ENCODE peak calls at places on chromosomes 16 and 17, in nine cellular contexts. One of them, this sample, is unnamed. For H3K4me1, the result is how much of the 10 kb centered on the place peaks cover.

GRCh38 chr17:81049973-81050551 is 15.1 kb downstream of the BAIAP2 start:
- DNase-seq in heart right ventricle: peak
- DNase-seq in uterus: no peak
- DNase-seq in body of pancreas: peak
- DNase-seq in neural progenitor cell: no peak
- DNase-seq in OCI-LY7: no peak
- DNase-seq in CD8-positive, alpha-beta T cell: no peak
- DNase-seq in tibial nerve: no peak
- DNase-seq in cardiac muscle cell: no peak
- DNase-seq in this sample: no peak

GRCh38 chr16:58658796-58659211 is 25.8 kb downstream of the SLC38A7 start:
- DNase-seq in heart right ventricle: no peak
- DNase-seq in uterus: no peak
- DNase-seq in body of pancreas: no peak
- DNase-seq in neural progenitor cell: no peak
- DNase-seq in OCI-LY7: no peak
- DNase-seq in CD8-positive, alpha-beta T cell: no peak
- DNase-seq in tibial nerve: no peak
- DNase-seq in cardiac muscle cell: peak
- DNase-seq in this sample: no peak

GRCh38 chr16:25222959-25223358 is 6.2 kb downstream of the AQP8 start:
- DNase-seq in heart right ventricle: no peak
- DNase-seq in uterus: no peak
- DNase-seq in body of pancreas: no peak
- DNase-seq in neural progenitor cell: no peak
- DNase-seq in OCI-LY7: no peak
- DNase-seq in CD8-positive, alpha-beta T cell: no peak
- DNase-seq in tibial nerve: no peak
- DNase-seq in cardiac muscle cell: no peak
- DNase-seq in this sample: no peak

GRCh38 chr17:7351665-7352558 is at the start of gene KCTD11:
- DNase-seq in heart right ventricle: peak
- DNase-seq in uterus: peak
- DNase-seq in body of pancreas: peak
- DNase-seq in neural progenitor cell: peak
- DNase-seq in OCI-LY7: peak
- DNase-seq in CD8-positive, alpha-beta T cell: peak
- DNase-seq in tibial nerve: peak
- DNase-seq in cardiac muscle cell: peak
- DNase-seq in this sample: no peak

GRCh38 chr17:51341457-51341856 is 81.1 kb downstream of the UTP18 start:
- DNase-seq in heart right ventricle: no peak
- DNase-seq in uterus: no peak
- DNase-seq in body of pancreas: no peak
- DNase-seq in neural progenitor cell: no peak
- DNase-seq in OCI-LY7: no peak
- DNase-seq in CD8-positive, alpha-beta T cell: no peak
- DNase-seq in tibial nerve: no peak
- DNase-seq in cardiac muscle cell: no peak
- DNase-seq in this sample: no peak

GRCh38 chr16:52547001-52547833 is at the start of gene TOX3:
- DNase-seq in heart right ventricle: peak
- DNase-seq in uterus: no peak
- DNase-seq in body of pancreas: peak
- DNase-seq in neural progenitor cell: peak
- DNase-seq in OCI-LY7: no peak
- DNase-seq in CD8-positive, alpha-beta T cell: no peak
- DNase-seq in tibial nerve: no peak
- DNase-seq in cardiac muscle cell: no peak
- DNase-seq in this sample: no peak

GRCh38 chr16:15404792-15405191 is 9.2 kb downstream of the MPV17L start:
- DNase-seq in heart right ventricle: no peak
- DNase-seq in uterus: no peak
- DNase-seq in body of pancreas: no peak
- DNase-seq in neural progenitor cell: no peak
- DNase-seq in OCI-LY7: no peak
- DNase-seq in CD8-positive, alpha-beta T cell: no peak
- DNase-seq in tibial nerve: no peak
- DNase-seq in cardiac muscle cell: no peak
- DNase-seq in this sample: no peak

GRCh38 chr17:76492989-76493501 is 8.2 kb downstream of the RHBDF2 start:
- DNase-seq in heart right ventricle: peak
- DNase-seq in uterus: no peak
- DNase-seq in body of pancreas: no peak
- DNase-seq in neural progenitor cell: no peak
- DNase-seq in OCI-LY7: peak
- DNase-seq in CD8-positive, alpha-beta T cell: peak
- DNase-seq in tibial nerve: no peak
- DNase-seq in cardiac muscle cell: peak
- DNase-seq in this sample: no peak

GRCh38 chr16:86015606-86016005 is 116.6 kb downstream of the IRF8 start:
- DNase-seq in heart right ventricle: no peak
- DNase-seq in uterus: no peak
- DNase-seq in body of pancreas: no peak
- DNase-seq in neural progenitor cell: no peak
- DNase-seq in OCI-LY7: no peak
- DNase-seq in CD8-positive, alpha-beta T cell: no peak
- DNase-seq in tibial nerve: no peak
- DNase-seq in cardiac muscle cell: no peak
- DNase-seq in this sample: no peak

GRCh38 chr17:73394523-73395450 is 83.0 kb upstream of the CDC42EP4 start:
- DNase-seq in heart right ventricle: no peak
- DNase-seq in uterus: no peak
- DNase-seq in body of pancreas: no peak
- DNase-seq in neural progenitor cell: no peak
- DNase-seq in OCI-LY7: no peak
- DNase-seq in CD8-positive, alpha-beta T cell: no peak
- DNase-seq in tibial nerve: no peak
- DNase-seq in cardiac muscle cell: no peak
- DNase-seq in this sample: no peak

GRCh38 chr16:72241930-72242329 is 70.0 kb upstream of the PMFBP1 start:
- DNase-seq in heart right ventricle: no peak
- DNase-seq in uterus: no peak
- DNase-seq in body of pancreas: peak
- DNase-seq in neural progenitor cell: peak
- DNase-seq in OCI-LY7: peak
- DNase-seq in CD8-positive, alpha-beta T cell: no peak
- DNase-seq in tibial nerve: no peak
- DNase-seq in cardiac muscle cell: peak
- DNase-seq in this sample: peak

GRCh38 chr16:87416826-87417471 is 24.8 kb downstream of the MAP1LC3B start:
- DNase-seq in heart right ventricle: no peak
- DNase-seq in uterus: peak
- DNase-seq in body of pancreas: no peak
- DNase-seq in neural progenitor cell: peak
- DNase-seq in OCI-LY7: peak
- DNase-seq in CD8-positive, alpha-beta T cell: peak
- DNase-seq in tibial nerve: no peak
- DNase-seq in cardiac muscle cell: peak
- DNase-seq in this sample: no peak

GRCh38 chr17:4479982-4480751 is 18.5 kb upstream of the SPNS2 start:
- DNase-seq in heart right ventricle: no peak
- DNase-seq in uterus: no peak
- DNase-seq in body of pancreas: peak
- DNase-seq in neural progenitor cell: peak
- DNase-seq in OCI-LY7: no peak
- DNase-seq in CD8-positive, alpha-beta T cell: no peak
- DNase-seq in tibial nerve: no peak
- DNase-seq in cardiac muscle cell: no peak
- DNase-seq in this sample: no peak

GRCh38 chr17:4477286-4477791 is 21.3 kb upstream of the SPNS2 start:
- DNase-seq in heart right ventricle: no peak
- DNase-seq in uterus: no peak
- DNase-seq in body of pancreas: no peak
- DNase-seq in neural progenitor cell: peak
- DNase-seq in OCI-LY7: no peak
- DNase-seq in CD8-positive, alpha-beta T cell: no peak
- DNase-seq in tibial nerve: no peak
- DNase-seq in cardiac muscle cell: no peak
- DNase-seq in this sample: no peak

GRCh38 chr17:4479340-4479981 is 19.2 kb upstream of the SPNS2 start:
- DNase-seq in heart right ventricle: no peak
- DNase-seq in uterus: no peak
- DNase-seq in body of pancreas: no peak
- DNase-seq in neural progenitor cell: no peak
- DNase-seq in OCI-LY7: no peak
- DNase-seq in CD8-positive, alpha-beta T cell: no peak
- DNase-seq in tibial nerve: no peak
- DNase-seq in cardiac muscle cell: no peak
- DNase-seq in this sample: no peak

GRCh38 chr17:4476512-4477070 is 22.1 kb upstream of the SPNS2 start:
- DNase-seq in heart right ventricle: no peak
- DNase-seq in uterus: no peak
- DNase-seq in body of pancreas: peak
- DNase-seq in neural progenitor cell: peak
- DNase-seq in OCI-LY7: no peak
- DNase-seq in CD8-positive, alpha-beta T cell: no peak
- DNase-seq in tibial nerve: no peak
- DNase-seq in cardiac muscle cell: no peak
- DNase-seq in this sample: no peak

DNA sequence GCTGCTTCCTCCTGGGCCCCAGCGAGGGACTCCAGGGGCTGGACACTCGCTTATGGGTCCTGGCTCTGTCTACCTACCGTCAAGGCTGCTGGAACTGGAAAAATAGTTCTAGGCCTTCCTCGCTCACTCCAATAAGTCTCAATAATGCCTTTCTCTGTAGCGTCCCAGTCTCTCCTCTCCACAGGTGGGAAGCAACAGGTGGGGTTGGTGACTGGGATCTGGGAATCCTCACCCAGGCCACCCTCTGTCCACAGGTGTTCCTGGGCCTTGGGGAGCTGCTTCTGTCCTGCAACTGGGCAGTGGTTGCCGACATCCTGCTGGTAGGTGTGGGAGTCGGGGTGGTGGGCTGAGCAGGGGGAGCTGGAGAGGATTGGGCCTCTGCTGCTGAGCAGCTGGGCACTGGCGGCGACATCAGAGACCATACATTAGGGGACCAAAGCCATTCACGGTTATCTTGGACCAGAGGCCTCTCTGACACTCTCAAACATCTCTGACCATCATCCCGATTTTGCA is 20.3 kb upstream of the SPNS2 start:
- DNase-seq in heart right ventricle: no peak
- DNase-seq in uterus: no peak
- DNase-seq in body of pancreas: no peak
- DNase-seq in neural progenitor cell: no peak
- DNase-seq in OCI-LY7: no peak
- DNase-seq in CD8-positive, alpha-beta T cell: no peak
- DNase-seq in tibial nerve: no peak
- DNase-seq in cardiac muscle cell: no peak
- DNase-seq in this sample: no peak
- H3K4me1 ChIP-seq in heart right ventricle: under half
- H3K4me1 ChIP-seq in uterus: under half
- H3K4me1 ChIP-seq in body of pancreas: half or more
- H3K4me1 ChIP-seq in neural progenitor cell: under half
- H3K4me1 ChIP-seq in OCI-LY7: under half
- H3K4me1 ChIP-seq in CD8-positive, alpha-beta T cell: under half
- H3K4me1 ChIP-seq in tibial nerve: under half
- H3K4me1 ChIP-seq in cardiac muscle cell: under half
- H3K4me1 ChIP-seq in this sample: under half

GRCh38 chr17:35578195-35578928 is at the start of gene PEX12:
- DNase-seq in heart right ventricle: peak
- DNase-seq in uterus: peak
- DNase-seq in body of pancreas: peak
- DNase-seq in neural progenitor cell: peak
- DNase-seq in OCI-LY7: peak
- DNase-seq in CD8-positive, alpha-beta T cell: peak
- DNase-seq in tibial nerve: peak
- DNase-seq in cardiac muscle cell: peak
- DNase-seq in this sample: peak
- H3K4me3 ChIP-seq in heart right ventricle: peak
- H3K4me3 ChIP-seq in uterus: peak
- H3K4me3 ChIP-seq in body of pancreas: peak
- H3K4me3 ChIP-seq in neural progenitor cell: peak
- H3K4me3 ChIP-seq in OCI-LY7: peak
- H3K4me3 ChIP-seq in CD8-positive, alpha-beta T cell: peak
- H3K4me3 ChIP-seq in tibial nerve: peak
- H3K4me3 ChIP-seq in cardiac muscle cell: peak
- H3K4me3 ChIP-seq in this sample: peak

GRCh38 chr16:66752379-66752778 is 970 bp upstream of the DYNC1LI2 start:
- DNase-seq in heart right ventricle: no peak
- DNase-seq in uterus: no peak
- DNase-seq in body of pancreas: no peak
- DNase-seq in neural progenitor cell: no peak
- DNase-seq in OCI-LY7: no peak
- DNase-seq in CD8-positive, alpha-beta T cell: no peak
- DNase-seq in tibial nerve: no peak
- DNase-seq in cardiac muscle cell: no peak
- DNase-seq in this sample: no peak
- H3K4me1 ChIP-seq in heart right ventricle: under half
- H3K4me1 ChIP-seq in uterus: under half
- H3K4me1 ChIP-seq in body of pancreas: under half
- H3K4me1 ChIP-seq in neural progenitor cell: under half
- H3K4me1 ChIP-seq in OCI-LY7: under half
- H3K4me1 ChIP-seq in CD8-positive, alpha-beta T cell: under half
- H3K4me1 ChIP-seq in tibial nerve: under half
- H3K4me1 ChIP-seq in cardiac muscle cell: under half
- H3K4me1 ChIP-seq in this sample: under half

DNA sequence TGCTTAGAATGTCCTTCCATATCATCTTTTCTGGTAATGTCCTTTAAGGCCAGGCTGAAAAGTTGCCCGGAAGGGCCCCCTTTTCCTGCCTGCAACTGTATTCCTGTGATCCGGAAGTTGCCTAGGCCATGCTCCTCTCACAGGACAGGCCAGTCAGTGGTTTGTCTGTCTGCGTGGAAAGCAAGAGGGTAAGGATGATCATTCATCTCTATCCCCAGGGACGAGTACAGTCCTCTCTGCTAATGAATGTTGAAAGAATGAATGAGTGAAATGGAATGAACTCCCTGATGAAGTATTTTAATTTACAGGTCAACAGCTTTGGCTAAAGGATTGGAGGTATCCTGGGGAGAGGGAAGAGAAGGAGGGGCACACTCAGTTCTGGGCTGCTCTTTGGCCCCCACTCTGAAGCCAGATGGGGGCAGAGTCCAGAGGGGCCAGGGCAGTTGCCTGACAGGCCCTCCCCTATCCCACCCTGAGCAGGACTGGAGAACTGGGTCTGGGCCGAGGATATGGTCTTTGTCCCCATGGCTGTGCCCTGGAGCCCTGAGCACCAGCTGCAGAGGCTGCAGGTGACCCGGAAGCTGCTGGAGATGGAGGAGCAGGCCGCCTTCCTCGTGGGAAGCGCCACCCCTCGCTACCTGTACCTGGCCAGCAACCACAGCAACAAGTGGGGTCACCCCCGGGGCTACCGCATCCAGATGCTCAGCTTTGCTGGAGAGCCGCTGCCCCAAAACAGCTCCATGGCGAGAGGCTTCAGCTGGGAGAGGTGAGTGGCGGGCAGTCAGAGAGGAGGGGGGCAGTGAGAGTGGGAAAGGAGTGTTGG is 3.2 kb downstream of the AOC3 start:
- DNase-seq in heart right ventricle: no peak
- DNase-seq in uterus: no peak
- DNase-seq in body of pancreas: no peak
- DNase-seq in neural progenitor cell: no peak
- DNase-seq in OCI-LY7: no peak
- DNase-seq in CD8-positive, alpha-beta T cell: no peak
- DNase-seq in tibial nerve: no peak
- DNase-seq in cardiac muscle cell: no peak
- DNase-seq in this sample: no peak
- H3K4me3 ChIP-seq in heart right ventricle: peak
- H3K4me3 ChIP-seq in uterus: peak
- H3K4me3 ChIP-seq in body of pancreas: no peak
- H3K4me3 ChIP-seq in neural progenitor cell: no peak
- H3K4me3 ChIP-seq in OCI-LY7: no peak
- H3K4me3 ChIP-seq in CD8-positive, alpha-beta T cell: no peak
- H3K4me3 ChIP-seq in tibial nerve: peak
- H3K4me3 ChIP-seq in cardiac muscle cell: no peak
- H3K4me3 ChIP-seq in this sample: no peak

GRCh38 chr16:49277766-49278566 is 3.7 kb downstream of the CBLN1 start:
- DNase-seq in heart right ventricle: no peak
- DNase-seq in uterus: no peak
- DNase-seq in body of pancreas: no peak
- DNase-seq in neural progenitor cell: peak
- DNase-seq in OCI-LY7: no peak
- DNase-seq in CD8-positive, alpha-beta T cell: no peak
- DNase-seq in tibial nerve: no peak
- DNase-seq in cardiac muscle cell: peak
- DNase-seq in this sample: no peak
- H3K4me1 ChIP-seq in heart right ventricle: under half
- H3K4me1 ChIP-seq in uterus: under half
- H3K4me1 ChIP-seq in body of pancreas: under half
- H3K4me1 ChIP-seq in neural progenitor cell: half or more
- H3K4me1 ChIP-seq in OCI-LY7: under half
- H3K4me1 ChIP-seq in CD8-positive, alpha-beta T cell: under half
- H3K4me1 ChIP-seq in tibial nerve: under half
- H3K4me1 ChIP-seq in cardiac muscle cell: under half
- H3K4me1 ChIP-seq in this sample: under half

This sample was measured in iPS DF 6.9.